ENCODE peak calls at places on chromosomes 1 and 21, in six cellular contexts. One of them, this sample, is unnamed.

GRCh38 chr1:201183209-201183608 is 7.4 kb upstream of the IGFN1 start:
- DNase-seq in HepG2: no peak
- DNase-seq in K562: no peak
- DNase-seq in GM12878: no peak
- DNase-seq in endothelial cell of umbilical vein: no peak
- DNase-seq in H1: no peak
- DNase-seq in this sample: no peak

GRCh38 chr1:224565186-224565585 is 50.9 kb upstream of the CNIH3 start:
- DNase-seq in K562: no peak
- DNase-seq in HepG2: peak
- DNase-seq in endothelial cell of umbilical vein: peak
- DNase-seq in H1: no peak
- DNase-seq in GM12878: no peak
- DNase-seq in this sample: peak

GRCh38 chr21:37087188-37087587 is 14.1 kb downstream of the TTC3 start:
- DNase-seq in K562: peak
- DNase-seq in GM12878: no peak
- DNase-seq in endothelial cell of umbilical vein: peak
- DNase-seq in HepG2: no peak
- DNase-seq in H1: no peak
- DNase-seq in this sample: peak

GRCh38 chr1:161885013-161885412 is 118.9 kb downstream of the ATF6 start:
- DNase-seq in GM12878: no peak
- DNase-seq in endothelial cell of umbilical vein: peak
- DNase-seq in H1: no peak
- DNase-seq in HepG2: no peak
- DNase-seq in K562: no peak
- DNase-seq in this sample: no peak

GRCh38 chr1:33957854-33958253 is 94.0 kb downstream of the HMGB4 start:
- DNase-seq in HepG2: no peak
- DNase-seq in endothelial cell of umbilical vein: no peak
- DNase-seq in GM12878: no peak
- DNase-seq in H1: no peak
- DNase-seq in K562: no peak
- DNase-seq in this sample: no peak

GRCh38 chr1:234752927-234753326 is 142.9 kb upstream of the IRF2BP2 start:
- DNase-seq in endothelial cell of umbilical vein: no peak
- DNase-seq in K562: no peak
- DNase-seq in H1: no peak
- DNase-seq in GM12878: no peak
- DNase-seq in HepG2: no peak
- DNase-seq in this sample: no peak

GRCh38 chr21:44425307-44425894 is 29.9 kb upstream of the LRRC3 start:
- DNase-seq in H1: no peak
- DNase-seq in HepG2: no peak
- DNase-seq in K562: no peak
- DNase-seq in GM12878: no peak
- DNase-seq in endothelial cell of umbilical vein: no peak
- DNase-seq in this sample: peak

GRCh38 chr21:37071561-37072238 is 1.2 kb downstream of the PIGP start:
- DNase-seq in GM12878: no peak
- DNase-seq in HepG2: no peak
- DNase-seq in K562: peak
- DNase-seq in endothelial cell of umbilical vein: peak
- DNase-seq in H1: no peak
- DNase-seq in this sample: no peak

GRCh38 chr1:13549521-13549920 is 34.1 kb upstream of the PDPN start:
- DNase-seq in HepG2: no peak
- DNase-seq in GM12878: no peak
- DNase-seq in H1: no peak
- DNase-seq in endothelial cell of umbilical vein: no peak
- DNase-seq in K562: no peak
- DNase-seq in this sample: no peak

GRCh38 chr1:118158918-118159317 is 26.1 kb downstream of the SPAG17 start:
- DNase-seq in GM12878: no peak
- DNase-seq in HepG2: no peak
- DNase-seq in H1: no peak
- DNase-seq in endothelial cell of umbilical vein: no peak
- DNase-seq in K562: no peak
- DNase-seq in this sample: no peak

GRCh38 chr1:166874464-166874863 is 1.6 kb downstream of the TADA1 start:
- DNase-seq in HepG2: peak
- DNase-seq in GM12878: no peak
- DNase-seq in endothelial cell of umbilical vein: no peak
- DNase-seq in H1: no peak
- DNase-seq in K562: peak
- DNase-seq in this sample: no peak

GRCh38 chr21:29256125-29256895 is 42.4 kb upstream of the BACH1 start:
- DNase-seq in HepG2: no peak
- DNase-seq in K562: no peak
- DNase-seq in GM12878: no peak
- DNase-seq in endothelial cell of umbilical vein: peak
- DNase-seq in H1: no peak
- DNase-seq in this sample: no peak

GRCh38 chr1:180927841-180928240 is 15.1 kb downstream of the KIAA1614 start:
- DNase-seq in HepG2: no peak
- DNase-seq in endothelial cell of umbilical vein: no peak
- DNase-seq in K562: no peak
- DNase-seq in H1: no peak
- DNase-seq in GM12878: no peak
- DNase-seq in this sample: no peak

GRCh38 chr1:19255288-19255687 is 3.7 kb downstream of the MRTO4 start:
- DNase-seq in H1: no peak
- DNase-seq in HepG2: no peak
- DNase-seq in GM12878: no peak
- DNase-seq in K562: no peak
- DNase-seq in endothelial cell of umbilical vein: no peak
- DNase-seq in this sample: no peak

GRCh38 chr1:90707363-90707710 is 9.8 kb downstream of the BARHL2 start:
- DNase-seq in K562: peak
- DNase-seq in endothelial cell of umbilical vein: no peak
- DNase-seq in HepG2: peak
- DNase-seq in GM12878: no peak
- DNase-seq in H1: no peak
- DNase-seq in this sample: no peak

GRCh38 chr1:43058545-43059360 is 100.1 kb upstream of the SLC2A1 start:
- DNase-seq in HepG2: no peak
- DNase-seq in GM12878: no peak
- DNase-seq in endothelial cell of umbilical vein: peak
- DNase-seq in H1: no peak
- DNase-seq in K562: no peak
- DNase-seq in this sample: no peak

GRCh38 chr1:145906954-145907755 is 2.7 kb downstream of the ITGA10 start:
- DNase-seq in HepG2: no peak
- DNase-seq in endothelial cell of umbilical vein: peak
- DNase-seq in GM12878: no peak
- DNase-seq in K562: peak
- DNase-seq in H1: no peak
- DNase-seq in this sample: no peak

GRCh38 chr1:201260648-201261311 is 22.5 kb upstream of the PKP1 start:
- DNase-seq in H1: no peak
- DNase-seq in GM12878: no peak
- DNase-seq in endothelial cell of umbilical vein: no peak
- DNase-seq in K562: no peak
- DNase-seq in HepG2: no peak
- DNase-seq in this sample: no peak

GRCh38 chr1:6261615-6261995 is 707 bp upstream of the GPR153 start:
- DNase-seq in endothelial cell of umbilical vein: no peak
- DNase-seq in HepG2: no peak
- DNase-seq in K562: peak
- DNase-seq in GM12878: no peak
- DNase-seq in H1: no peak
- DNase-seq in this sample: no peak
- H3K27ac ChIP-seq in endothelial cell of umbilical vein: no peak
- H3K27ac ChIP-seq in HepG2: no peak
- H3K27ac ChIP-seq in K562: no peak
- H3K27ac ChIP-seq in GM12878: no peak
- H3K27ac ChIP-seq in H1: no peak
- H3K27ac ChIP-seq in this sample: no peak

GRCh38 chr1:116417678-116418077 is 44.6 kb downstream of the ATP1A1 start:
- DNase-seq in endothelial cell of umbilical vein: no peak
- DNase-seq in K562: no peak
- DNase-seq in H1: no peak
- DNase-seq in GM12878: no peak
- DNase-seq in HepG2: no peak
- DNase-seq in this sample: no peak

GRCh38 chr1:116420417-116421200 is 47.6 kb downstream of the ATP1A1 start:
- DNase-seq in K562: peak
- DNase-seq in HepG2: peak
- DNase-seq in endothelial cell of umbilical vein: no peak
- DNase-seq in GM12878: no peak
- DNase-seq in H1: no peak
- DNase-seq in this sample: no peak

GRCh38 chr1:116415699-116416533 is 42.9 kb downstream of the ATP1A1 start:
- DNase-seq in H1: no peak
- DNase-seq in K562: peak
- DNase-seq in endothelial cell of umbilical vein: no peak
- DNase-seq in GM12878: no peak
- DNase-seq in HepG2: peak
- DNase-seq in this sample: no peak

GRCh38 chr1:116416854-116417513 is 43.9 kb downstream of the ATP1A1 start:
- DNase-seq in endothelial cell of umbilical vein: no peak
- DNase-seq in GM12878: no peak
- DNase-seq in H1: no peak
- DNase-seq in HepG2: no peak
- DNase-seq in K562: no peak
- DNase-seq in this sample: no peak

DNA sequence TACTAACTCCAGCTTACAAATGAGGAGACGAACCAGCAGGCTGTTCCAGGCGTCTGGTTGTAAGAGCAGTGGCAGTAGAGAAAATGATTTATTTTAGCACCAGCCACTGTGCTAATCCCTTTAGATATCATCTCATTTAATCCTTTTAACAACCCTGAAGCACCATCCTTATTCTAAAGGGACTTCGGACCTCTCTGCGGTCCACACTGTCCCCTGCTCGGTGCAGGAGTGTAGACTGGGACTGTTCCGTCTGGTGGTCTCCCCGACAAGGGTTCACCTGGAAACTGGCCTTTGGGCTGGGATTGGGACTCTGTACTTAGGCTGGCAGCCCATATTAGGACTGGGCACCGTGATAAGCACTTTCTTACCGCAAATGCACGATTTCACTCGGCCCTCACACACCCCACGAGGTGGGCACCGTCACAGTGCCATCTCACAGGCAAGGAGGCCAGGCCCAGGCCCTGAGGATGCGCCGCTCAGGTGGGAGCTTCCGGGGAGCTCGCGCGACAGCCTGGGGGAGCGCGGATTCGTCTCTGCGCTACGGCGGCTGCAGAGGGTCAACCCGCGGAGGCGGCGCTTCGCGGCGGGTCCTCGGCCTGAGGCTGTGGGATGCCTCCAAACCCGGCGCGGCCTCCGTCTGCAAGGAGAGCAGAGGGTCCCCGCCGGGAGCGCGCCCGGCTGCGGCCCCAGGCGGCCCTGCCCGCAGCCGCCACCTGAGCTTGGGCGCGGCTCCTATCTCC is 45.2 kb downstream of the ATP1A1 start:
- DNase-seq in HepG2: peak
- DNase-seq in endothelial cell of umbilical vein: peak
- DNase-seq in H1: peak
- DNase-seq in GM12878: peak
- DNase-seq in K562: peak
- DNase-seq in this sample: peak
- TF ChIP-seq POLR2A in HepG2: peak
- TF ChIP-seq POLR2A in endothelial cell of umbilical vein: no peak
- TF ChIP-seq POLR2A in H1: peak
- TF ChIP-seq POLR2A in GM12878: peak
- TF ChIP-seq POLR2A in K562: peak
- TF ChIP-seq POLR2A in this sample: peak

GRCh38 chr1:30791853-30792252 is 34.3 kb upstream of the LAPTM5 start:
- DNase-seq in K562: no peak
- DNase-seq in H1: no peak
- DNase-seq in GM12878: no peak
- DNase-seq in HepG2: no peak
- DNase-seq in endothelial cell of umbilical vein: no peak
- DNase-seq in this sample: no peak

GRCh38 chr1:30793209-30793608 is 35.6 kb upstream of the LAPTM5 start:
- DNase-seq in K562: no peak
- DNase-seq in endothelial cell of umbilical vein: no peak
- DNase-seq in H1: no peak
- DNase-seq in GM12878: no peak
- DNase-seq in HepG2: no peak
- DNase-seq in this sample: no peak

GRCh38 chr1:30794260-30794659 is 36.7 kb upstream of the LAPTM5 start:
- DNase-seq in H1: no peak
- DNase-seq in endothelial cell of umbilical vein: no peak
- DNase-seq in GM12878: no peak
- DNase-seq in HepG2: no peak
- DNase-seq in K562: no peak
- DNase-seq in this sample: no peak

GRCh38 chr1:30798389-30798951 is 40.9 kb upstream of the LAPTM5 start:
- DNase-seq in K562: no peak
- DNase-seq in endothelial cell of umbilical vein: no peak
- DNase-seq in HepG2: no peak
- DNase-seq in GM12878: no peak
- DNase-seq in H1: no peak
- DNase-seq in this sample: no peak

DNA sequence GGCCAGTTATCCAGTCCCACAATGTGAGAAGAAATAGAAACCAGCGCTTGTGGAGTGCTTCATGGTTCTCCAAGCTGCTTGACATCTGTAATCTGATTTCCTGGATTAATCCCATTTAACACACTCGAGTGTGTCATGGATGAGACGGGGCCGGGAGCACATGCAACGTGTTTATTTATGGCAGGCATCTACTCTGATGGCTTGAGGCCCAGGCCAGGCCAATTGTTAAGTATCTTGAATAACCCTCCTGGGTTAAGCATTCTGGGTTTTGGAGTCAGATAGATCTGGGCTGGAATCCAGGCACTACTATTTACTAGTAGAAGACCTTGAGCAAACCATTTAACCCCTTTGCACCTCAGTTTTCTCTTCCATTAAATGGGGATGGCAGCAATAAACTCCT is 37.5 kb upstream of the LAPTM5 start:
- DNase-seq in K562: no peak
- DNase-seq in endothelial cell of umbilical vein: no peak
- DNase-seq in H1: no peak
- DNase-seq in HepG2: no peak
- DNase-seq in GM12878: no peak
- DNase-seq in this sample: no peak
- TF ChIP-seq EZH2 in K562: no peak
- TF ChIP-seq EZH2 in endothelial cell of umbilical vein: no peak
- TF ChIP-seq EZH2 in H1: no peak
- TF ChIP-seq EZH2 in HepG2: no peak
- TF ChIP-seq EZH2 in GM12878: no peak
- TF ChIP-seq EZH2 in this sample: no peak

GRCh38 chr1:101474039-101474665 is 237.3 kb downstream of the S1PR1 start:
- DNase-seq in K562: peak
- DNase-seq in endothelial cell of umbilical vein: peak
- DNase-seq in GM12878: no peak
- DNase-seq in H1: no peak
- DNase-seq in HepG2: peak
- DNase-seq in this sample: peak

GRCh38 chr1:101482306-101482705 is 245.5 kb downstream of the S1PR1 start:
- DNase-seq in endothelial cell of umbilical vein: no peak
- DNase-seq in HepG2: no peak
- DNase-seq in K562: no peak
- DNase-seq in GM12878: no peak
- DNase-seq in H1: no peak
- DNase-seq in this sample: no peak

GRCh38 chr1:101479945-101480344 is 243.1 kb downstream of the S1PR1 start:
- DNase-seq in H1: no peak
- DNase-seq in endothelial cell of umbilical vein: no peak
- DNase-seq in HepG2: no peak
- DNase-seq in GM12878: no peak
- DNase-seq in K562: no peak
- DNase-seq in this sample: no peak

GRCh38 chr1:101476541-101476940 is 239.7 kb downstream of the S1PR1 start:
- DNase-seq in H1: no peak
- DNase-seq in K562: no peak
- DNase-seq in HepG2: no peak
- DNase-seq in endothelial cell of umbilical vein: no peak
- DNase-seq in GM12878: no peak
- DNase-seq in this sample: no peak
- H3K27ac ChIP-seq in H1: no peak
- H3K27ac ChIP-seq in K562: no peak
- H3K27ac ChIP-seq in HepG2: no peak
- H3K27ac ChIP-seq in endothelial cell of umbilical vein: no peak
- H3K27ac ChIP-seq in GM12878: no peak
- H3K27ac ChIP-seq in this sample: no peak

This sample was measured in HCT116.